ENCODE peak calls at places on chromosomes 2 and 18, in five cellular contexts. C is right cardiac atrium; A is CD8-positive, alpha-beta memory T cell; N is CD4-positive, alpha-beta T cell; L is lung. I is an unnamed sample. For H3K27me3, the result is how much of the 10 kb centered on the place peaks cover.

GRCh38 chr2:24820598-24821432 is 27.6 kb downstream of the CENPO start:
- DNase-seq in C (no peak), A (no peak), L (no peak), N (no peak), I (no peak)

GRCh38 chr18:42882146-42882545 is 233.3 kb downstream of the RIT2 start:
- DNase-seq in L (no peak), N (no peak), A (no peak), C (no peak), I (no peak)

GRCh38 chr2:8821276-8822217 is 15.9 kb downstream of the KIDINS220 start:
- DNase-seq in N (no peak), C (peak), L (peak), A (no peak), I (no peak)

GRCh38 chr18:38011446-38011845 is 445.8 kb upstream of the CELF4 start:
- DNase-seq in L (no peak), C (no peak), A (no peak), N (no peak), I (no peak)

GRCh38 chr18:73879328-73879727 is 268.3 kb downstream of the FBXO15 start:
- DNase-seq in N (no peak), A (no peak), C (no peak), L (no peak), I (no peak)

GRCh38 chr18:35477974-35478373 is 19.8 kb downstream of the INO80C start:
- DNase-seq in A (no peak), N (no peak), L (no peak), C (no peak), I (no peak)

GRCh38 chr18:42113529-42114191 is 158.6 kb downstream of the PIK3C3 start:
- DNase-seq in L (no peak), A (no peak), C (no peak), N (no peak), I (no peak)

GRCh38 chr2:213237787-213238186 is 46.5 kb upstream of the SPAG16 start:
- DNase-seq in C (no peak), N (no peak), L (no peak), A (no peak), I (no peak)

GRCh38 chr2:225328192-225328591 is 71.3 kb upstream of the NYAP2 start:
- DNase-seq in C (no peak), A (no peak), L (no peak), N (no peak), I (peak)

GRCh38 chr2:34153484-34153883 is 554.4 kb upstream of the FAM98A start:
- DNase-seq in A (no peak), L (no peak), C (no peak), N (no peak), I (no peak)

GRCh38 chr2:118954297-118955060 is 12.5 kb downstream of the MARCO start:
- DNase-seq in N (no peak), L (no peak), C (no peak), A (no peak), I (no peak)

GRCh38 chr2:221204699-221205098 is 367.4 kb downstream of the EPHA4 start:
- DNase-seq in C (no peak), A (no peak), N (no peak), L (no peak), I (no peak)

GRCh38 chr18:55002261-55002660 is 43.0 kb upstream of the CCDC68 start:
- DNase-seq in L (no peak), A (no peak), N (no peak), C (no peak), I (no peak)

GRCh38 chr18:55007582-55007981 is 48.3 kb upstream of the CCDC68 start:
- DNase-seq in L (no peak), C (no peak), N (no peak), A (no peak), I (no peak)

GRCh38 chr18:55000529-55000928 is 41.3 kb upstream of the CCDC68 start:
- DNase-seq in A (no peak), N (no peak), L (no peak), C (no peak), I (no peak)

GRCh38 chr18:55001625-55002024 is 42.4 kb upstream of the CCDC68 start:
- DNase-seq in N (no peak), L (no peak), C (no peak), A (no peak), I (no peak)

DNA sequence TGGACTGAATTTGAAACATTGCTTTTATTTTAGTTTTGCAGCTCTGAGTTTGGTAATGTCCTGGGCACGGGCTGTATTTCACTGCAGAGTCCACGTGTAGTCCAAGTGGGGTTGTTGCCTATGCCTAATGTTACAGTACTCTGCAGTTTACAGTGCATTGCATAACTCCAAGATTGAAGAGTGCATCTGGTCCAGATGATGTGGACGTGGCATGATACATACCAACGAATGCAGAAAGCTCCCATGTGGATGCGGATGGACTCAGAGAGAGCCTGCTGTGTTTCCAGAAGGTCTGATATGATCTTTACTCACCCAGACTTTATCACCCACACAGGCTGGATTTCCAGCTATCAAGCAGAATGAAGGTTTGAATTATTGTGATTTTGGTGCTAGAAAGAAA is 44.4 kb upstream of the CCDC68 start:
- DNase-seq in N (no peak), A (no peak), L (no peak), C (no peak), I (no peak)
- H3K27me3 ChIP-seq in N (under half), A (under half), L (under half), C (under half), I (under half)

DNA sequence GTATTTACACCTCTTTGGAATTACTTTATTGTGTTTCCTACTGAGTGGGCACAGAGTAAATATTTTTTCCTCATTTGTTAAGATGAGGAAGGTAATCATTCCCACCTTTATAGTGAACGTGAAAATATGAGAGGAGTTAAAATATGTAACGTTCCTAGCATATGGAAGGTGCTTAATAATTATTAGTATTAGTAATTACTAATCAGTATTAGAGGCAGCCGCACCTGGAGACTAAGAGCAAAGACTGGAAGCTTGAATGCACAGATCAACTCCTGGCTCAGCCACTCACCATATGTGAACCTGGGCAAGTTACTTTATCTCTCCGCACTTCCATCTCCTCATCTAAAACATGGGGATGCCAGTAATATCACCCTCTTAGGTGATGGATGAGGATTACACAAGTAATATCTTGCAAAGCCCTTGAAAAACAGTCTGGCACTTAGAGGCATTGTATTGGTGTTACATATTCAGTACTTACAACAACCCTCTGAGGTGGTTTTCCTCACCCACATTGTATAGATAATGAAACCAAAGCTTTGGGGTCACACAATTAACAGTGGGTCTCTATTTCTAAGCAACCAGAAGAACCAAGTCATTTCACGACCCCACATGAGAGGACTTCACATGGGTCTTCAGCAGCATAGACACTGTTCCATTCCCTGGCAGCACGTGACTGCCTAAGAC is 100.3 kb upstream of the KCTD1 start:
- DNase-seq in C (no peak), A (no peak), L (no peak), N (no peak), I (no peak)
- H3K27me3 ChIP-seq in C (under half), A (under half), L (under half), N (under half), I (under half)

GRCh38 chr2:101995019-101995418 is 3.3 kb downstream of the IL1R2 start:
- DNase-seq in A (no peak), C (no peak), N (no peak), L (no peak), I (no peak)
- H3K27me3 ChIP-seq in A (under half), C (under half), N (under half), L (under half), I (under half)

DNA sequence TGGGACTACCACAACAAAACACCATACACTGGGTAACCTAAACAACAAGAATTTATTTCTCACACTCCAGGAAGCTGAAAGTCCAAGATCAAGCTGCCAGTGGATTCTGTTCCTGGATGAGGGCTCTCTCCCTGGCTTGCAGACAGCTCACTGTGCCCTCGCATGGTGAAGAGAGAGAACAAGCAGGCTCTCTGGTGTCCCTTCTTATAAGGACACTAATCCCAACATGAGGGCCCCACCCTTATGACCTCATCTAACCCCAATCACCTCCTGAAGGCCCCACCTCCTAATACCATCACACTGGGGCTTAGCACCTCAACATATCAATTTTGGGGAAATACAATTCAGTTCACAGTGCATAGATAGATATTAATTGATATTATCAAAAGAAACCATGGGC is 83.5 kb downstream of the BIN1 start:
- DNase-seq in N (no peak), L (no peak), A (no peak), C (no peak), I (no peak)
- H3K27me3 ChIP-seq in N (under half), L (under half), A (under half), C (under half), I (under half)

GRCh38 chr2:96927420-96928171 is 57.7 kb upstream of the SEMA4C start:
- DNase-seq in C (peak), A (no peak), L (peak), N (no peak), I (no peak)
- H3K27me3 ChIP-seq in C (under half), A (under half), L (under half), N (under half), I (under half)

DNA sequence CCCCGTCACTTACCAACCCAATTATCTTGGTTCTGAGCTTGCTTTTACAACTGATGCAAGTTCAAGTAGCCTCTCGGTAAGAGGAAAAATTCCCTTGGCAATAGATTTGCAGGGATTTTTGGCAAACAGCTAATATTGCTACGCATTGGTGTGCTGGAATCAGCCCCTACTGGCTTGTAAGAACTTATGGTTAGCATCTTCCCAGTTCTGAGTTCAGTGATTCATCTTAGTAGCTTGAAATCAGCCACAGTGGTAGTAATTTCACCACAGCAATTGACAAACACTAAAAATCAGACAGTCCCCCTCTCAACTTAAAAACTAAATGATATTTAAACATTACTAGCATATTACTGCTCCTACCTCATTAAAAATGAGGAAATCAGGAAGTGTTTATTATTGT is 5.9 kb upstream of the RAX start:
- DNase-seq in A (no peak), L (no peak), C (no peak), N (no peak), I (no peak)
- H3K27me3 ChIP-seq in A (under half), L (under half), C (under half), N (half or more), I (half or more)

GRCh38 chr2:127675335-127676261 is at the start of gene LIMS2:
- DNase-seq in L (no peak), C (no peak), A (no peak), N (no peak), I (no peak)

GRCh38 chr2:127678531-127678930 is 3.2 kb upstream of the LIMS2 start:
- DNase-seq in N (no peak), L (no peak), A (no peak), C (no peak), I (no peak)

GRCh38 chr2:127674241-127675209 is 805 bp downstream of the LIMS2 start:
- DNase-seq in C (peak), A (no peak), L (no peak), N (no peak), I (no peak)

GRCh38 chr2:127678991-127679390 is 3.7 kb upstream of the LIMS2 start:
- DNase-seq in N (no peak), C (no peak), L (no peak), A (no peak), I (no peak)

GRCh38 chr2:127676906-127677305 is 1.6 kb upstream of the LIMS2 start:
- DNase-seq in C (no peak), A (no peak), L (no peak), N (no peak), I (no peak)
- H3K27me3 ChIP-seq in C (under half), A (under half), L (under half), N (under half), I (under half)

GRCh38 chr2:70344195-70344594 is 42.3 kb upstream of the FAM136A start:
- DNase-seq in C (no peak), N (no peak), L (no peak), A (no peak), I (no peak)
- H3K27me3 ChIP-seq in C (under half), N (under half), L (under half), A (under half), I (under half)

GRCh38 chr2:26685312-26685711 is 7.2 kb upstream of the KCNK3 start:
- DNase-seq in N (no peak), L (no peak), A (no peak), C (no peak), I (peak)
- H3K27me3 ChIP-seq in N (under half), L (under half), A (under half), C (under half), I (under half)

I was measured in BE2C.